ENCODE peak calls at places on chromosome 20, in eight cellular contexts. One of them, this sample, is unnamed.
A peak's percentile ranks its signal among the peaks of the same experiment; 100 is the strongest.

GRCh38 chr20:63958471-63958870 is 2.3 kb upstream of the UCKL1 start:
- DNase-seq in heart left ventricle: no peak
- DNase-seq in psoas muscle: no peak
- DNase-seq in upper lobe of right lung: no peak
- DNase-seq in Calu3: no peak
- DNase-seq in kidney epithelial cell: no peak
- DNase-seq in breast epithelium: no peak
- DNase-seq in ascending aorta: no peak
- DNase-seq in this sample: no peak

GRCh38 chr20:56689318-56689717 is 60.2 kb downstream of the TFAP2C start:
- DNase-seq in heart left ventricle: no peak
- DNase-seq in psoas muscle: no peak
- DNase-seq in upper lobe of right lung: no peak
- DNase-seq in Calu3: no peak
- DNase-seq in kidney epithelial cell: no peak
- DNase-seq in breast epithelium: peak; percentile 87
- DNase-seq in ascending aorta: no peak
- DNase-seq in this sample: peak; percentile 57

GRCh38 chr20:588476-588875 is 21.6 kb downstream of the TCF15 start:
- DNase-seq in heart left ventricle: no peak
- DNase-seq in psoas muscle: no peak
- DNase-seq in upper lobe of right lung: no peak
- DNase-seq in Calu3: no peak
- DNase-seq in kidney epithelial cell: no peak
- DNase-seq in breast epithelium: no peak
- DNase-seq in ascending aorta: no peak
- DNase-seq in this sample: no peak

GRCh38 chr20:62983210-62983609 is 23.6 kb downstream of the BHLHE23 start:
- DNase-seq in heart left ventricle: no peak
- DNase-seq in psoas muscle: no peak
- DNase-seq in upper lobe of right lung: no peak
- DNase-seq in Calu3: no peak
- DNase-seq in kidney epithelial cell: no peak
- DNase-seq in breast epithelium: no peak
- DNase-seq in ascending aorta: no peak
- DNase-seq in this sample: no peak

GRCh38 chr20:17928633-17929311 is 39.8 kb downstream of the SNX5 start:
- DNase-seq in heart left ventricle: no peak
- DNase-seq in psoas muscle: no peak
- DNase-seq in upper lobe of right lung: peak; percentile 69
- DNase-seq in Calu3: no peak
- DNase-seq in kidney epithelial cell: no peak
- DNase-seq in breast epithelium: no peak
- DNase-seq in ascending aorta: no peak
- DNase-seq in this sample: peak; percentile 81

GRCh38 chr20:15627501-15627903 is 945.7 kb downstream of the KIF16B start:
- DNase-seq in heart left ventricle: no peak
- DNase-seq in psoas muscle: no peak
- DNase-seq in upper lobe of right lung: no peak
- DNase-seq in Calu3: no peak
- DNase-seq in kidney epithelial cell: no peak
- DNase-seq in breast epithelium: no peak
- DNase-seq in ascending aorta: no peak
- DNase-seq in this sample: no peak

GRCh38 chr20:17327185-17327780 is 100.4 kb downstream of the PCSK2 start:
- DNase-seq in heart left ventricle: no peak
- DNase-seq in psoas muscle: no peak
- DNase-seq in upper lobe of right lung: no peak
- DNase-seq in Calu3: no peak
- DNase-seq in kidney epithelial cell: no peak
- DNase-seq in breast epithelium: no peak
- DNase-seq in ascending aorta: no peak
- DNase-seq in this sample: no peak

GRCh38 chr20:48211847-48212246 is 426.6 kb upstream of the SULF2 start:
- DNase-seq in heart left ventricle: no peak
- DNase-seq in psoas muscle: no peak
- DNase-seq in upper lobe of right lung: no peak
- DNase-seq in Calu3: no peak
- DNase-seq in kidney epithelial cell: no peak
- DNase-seq in breast epithelium: no peak
- DNase-seq in ascending aorta: no peak
- DNase-seq in this sample: no peak

GRCh38 chr20:63697868-63698545 is 1.6 kb downstream of the TNFRSF6B start:
- DNase-seq in heart left ventricle: no peak
- DNase-seq in psoas muscle: peak; percentile 58
- DNase-seq in upper lobe of right lung: no peak
- DNase-seq in Calu3: no peak
- DNase-seq in kidney epithelial cell: no peak
- DNase-seq in breast epithelium: no peak
- DNase-seq in ascending aorta: peak; percentile 61
- DNase-seq in this sample: peak; percentile 46

GRCh38 chr20:33914871-33915270 is 78.8 kb upstream of the RALY start:
- DNase-seq in heart left ventricle: no peak
- DNase-seq in psoas muscle: no peak
- DNase-seq in upper lobe of right lung: no peak
- DNase-seq in Calu3: peak; percentile 49
- DNase-seq in kidney epithelial cell: peak; percentile 44
- DNase-seq in breast epithelium: no peak
- DNase-seq in ascending aorta: no peak
- DNase-seq in this sample: no peak

GRCh38 chr20:3781153-3781910 is at the start of gene SPEF1:
- DNase-seq in heart left ventricle: peak; percentile 68
- DNase-seq in psoas muscle: peak; percentile 82
- DNase-seq in upper lobe of right lung: no peak
- DNase-seq in Calu3: peak; percentile 73
- DNase-seq in kidney epithelial cell: peak; percentile 84
- DNase-seq in breast epithelium: peak; percentile 82
- DNase-seq in ascending aorta: peak; percentile 93
- DNase-seq in this sample: peak; percentile 95

GRCh38 chr20:51164732-51165530 is 142.0 kb upstream of the KCNG1 start:
- DNase-seq in heart left ventricle: no peak
- DNase-seq in psoas muscle: no peak
- DNase-seq in upper lobe of right lung: no peak
- DNase-seq in Calu3: no peak
- DNase-seq in kidney epithelial cell: no peak
- DNase-seq in breast epithelium: no peak
- DNase-seq in ascending aorta: no peak
- DNase-seq in this sample: peak; percentile 47

GRCh38 chr20:41119593-41120561 is 17.5 kb upstream of the PLCG1 start:
- DNase-seq in heart left ventricle: no peak
- DNase-seq in psoas muscle: no peak
- DNase-seq in upper lobe of right lung: no peak
- DNase-seq in Calu3: peak; percentile 58
- DNase-seq in kidney epithelial cell: no peak
- DNase-seq in breast epithelium: no peak
- DNase-seq in ascending aorta: no peak
- DNase-seq in this sample: no peak

GRCh38 chr20:56411759-56412472 is at the start of gene CASS4:
- DNase-seq in heart left ventricle: no peak
- DNase-seq in psoas muscle: no peak
- DNase-seq in upper lobe of right lung: no peak
- DNase-seq in Calu3: no peak
- DNase-seq in kidney epithelial cell: no peak
- DNase-seq in breast epithelium: no peak
- DNase-seq in ascending aorta: no peak
- DNase-seq in this sample: peak; percentile 60

GRCh38 chr20:60222497-60222896 is 264.3 kb downstream of the CDH26 start:
- DNase-seq in heart left ventricle: no peak
- DNase-seq in psoas muscle: no peak
- DNase-seq in upper lobe of right lung: no peak
- DNase-seq in Calu3: no peak
- DNase-seq in kidney epithelial cell: no peak
- DNase-seq in breast epithelium: no peak
- DNase-seq in ascending aorta: no peak
- DNase-seq in this sample: no peak

GRCh38 chr20:60221593-60221992 is 263.4 kb downstream of the CDH26 start:
- DNase-seq in heart left ventricle: no peak
- DNase-seq in psoas muscle: no peak
- DNase-seq in upper lobe of right lung: no peak
- DNase-seq in Calu3: no peak
- DNase-seq in kidney epithelial cell: no peak
- DNase-seq in breast epithelium: no peak
- DNase-seq in ascending aorta: no peak
- DNase-seq in this sample: no peak

GRCh38 chr20:60223174-60223573 is 265.0 kb downstream of the CDH26 start:
- DNase-seq in heart left ventricle: no peak
- DNase-seq in psoas muscle: no peak
- DNase-seq in upper lobe of right lung: no peak
- DNase-seq in Calu3: no peak
- DNase-seq in kidney epithelial cell: no peak
- DNase-seq in breast epithelium: no peak
- DNase-seq in ascending aorta: no peak
- DNase-seq in this sample: no peak

GRCh38 chr20:60228255-60228654 is 270.0 kb downstream of the CDH26 start:
- DNase-seq in heart left ventricle: no peak
- DNase-seq in psoas muscle: no peak
- DNase-seq in upper lobe of right lung: peak; percentile 58
- DNase-seq in Calu3: no peak
- DNase-seq in kidney epithelial cell: no peak
- DNase-seq in breast epithelium: no peak
- DNase-seq in ascending aorta: no peak
- DNase-seq in this sample: no peak

GRCh38 chr20:60224914-60225313 is 266.7 kb downstream of the CDH26 start:
- DNase-seq in heart left ventricle: no peak
- DNase-seq in psoas muscle: no peak
- DNase-seq in upper lobe of right lung: no peak
- DNase-seq in Calu3: peak; percentile 36
- DNase-seq in kidney epithelial cell: no peak
- DNase-seq in breast epithelium: no peak
- DNase-seq in ascending aorta: no peak
- DNase-seq in this sample: peak; percentile 69
- TF ChIP-seq CTCF in heart left ventricle: no peak
- TF ChIP-seq CTCF in psoas muscle: no peak
- TF ChIP-seq CTCF in upper lobe of right lung: peak; percentile 19
- TF ChIP-seq CTCF in Calu3: peak; percentile 26
- TF ChIP-seq CTCF in kidney epithelial cell: peak; percentile 40
- TF ChIP-seq CTCF in breast epithelium: no peak
- TF ChIP-seq CTCF in ascending aorta: no peak
- TF ChIP-seq CTCF in this sample: peak; percentile 88

GRCh38 chr20:11970243-11970836 is 52.6 kb downstream of the BTBD3 start:
- DNase-seq in heart left ventricle: no peak
- DNase-seq in psoas muscle: no peak
- DNase-seq in upper lobe of right lung: no peak
- DNase-seq in Calu3: no peak
- DNase-seq in kidney epithelial cell: no peak
- DNase-seq in breast epithelium: no peak
- DNase-seq in ascending aorta: no peak
- DNase-seq in this sample: no peak

DNA sequence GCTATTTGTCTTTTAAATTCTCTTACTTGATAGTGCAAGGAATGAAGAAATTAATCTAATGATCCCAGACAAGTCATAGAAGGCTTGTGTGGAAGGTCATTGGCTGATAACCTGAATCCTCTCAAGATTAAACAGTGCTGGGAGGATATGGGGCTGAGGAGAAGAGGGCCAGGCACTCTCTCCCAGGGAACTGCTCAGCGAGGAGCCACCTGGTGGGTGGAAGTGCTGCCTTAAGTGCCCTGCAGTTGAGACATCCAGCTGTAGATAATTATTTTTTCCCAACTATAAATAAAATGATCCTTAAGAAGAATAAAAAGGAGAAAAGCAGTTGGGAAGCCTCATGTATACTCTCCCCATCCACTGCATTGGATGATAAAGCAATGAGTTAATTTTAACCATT is 47.9 kb downstream of the BTBD3 start:
- DNase-seq in heart left ventricle: no peak
- DNase-seq in psoas muscle: no peak
- DNase-seq in upper lobe of right lung: no peak
- DNase-seq in Calu3: no peak
- DNase-seq in kidney epithelial cell: no peak
- DNase-seq in breast epithelium: no peak
- DNase-seq in ascending aorta: no peak
- DNase-seq in this sample: no peak
- TF ChIP-seq CTCF in heart left ventricle: no peak
- TF ChIP-seq CTCF in psoas muscle: no peak
- TF ChIP-seq CTCF in upper lobe of right lung: no peak
- TF ChIP-seq CTCF in Calu3: no peak
- TF ChIP-seq CTCF in kidney epithelial cell: no peak
- TF ChIP-seq CTCF in breast epithelium: no peak
- TF ChIP-seq CTCF in ascending aorta: no peak
- TF ChIP-seq CTCF in this sample: peak; percentile 10

DNA sequence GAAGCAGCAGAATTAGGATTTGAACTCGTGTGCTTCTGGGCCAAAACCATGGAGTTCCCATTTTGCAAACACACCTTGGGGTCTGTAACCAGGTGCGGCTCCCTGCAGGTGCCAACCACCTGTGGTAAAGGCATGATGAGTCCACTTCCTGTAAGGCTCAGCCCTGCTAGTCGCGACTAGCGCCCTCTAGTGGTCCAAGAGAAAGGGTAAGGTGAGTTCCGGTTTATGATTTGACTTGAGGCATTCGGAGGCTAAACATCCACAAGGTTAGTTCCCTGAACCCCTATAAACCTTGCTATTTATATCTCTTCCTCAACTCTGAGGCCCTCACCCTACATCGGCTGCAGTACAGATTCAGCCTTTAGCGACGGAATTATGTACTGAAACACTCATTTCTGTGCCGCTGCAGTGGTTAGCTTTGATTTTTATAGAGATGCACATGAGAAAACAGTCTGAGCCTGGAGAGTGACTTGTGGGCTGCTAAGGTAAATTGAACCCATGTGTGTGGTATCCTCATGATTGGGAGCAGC is 173.4 kb downstream of the PLCB1 start:
- DNase-seq in heart left ventricle: peak; percentile 56
- DNase-seq in psoas muscle: no peak
- DNase-seq in upper lobe of right lung: peak; percentile 64
- DNase-seq in Calu3: peak; percentile 47
- DNase-seq in kidney epithelial cell: no peak
- DNase-seq in breast epithelium: no peak
- DNase-seq in ascending aorta: peak; percentile 62
- DNase-seq in this sample: peak; percentile 80
- TF ChIP-seq CTCF in heart left ventricle: peak; percentile 25
- TF ChIP-seq CTCF in psoas muscle: peak; percentile 59
- TF ChIP-seq CTCF in upper lobe of right lung: peak; percentile 66
- TF ChIP-seq CTCF in Calu3: peak; percentile 53
- TF ChIP-seq CTCF in kidney epithelial cell: peak; percentile 68
- TF ChIP-seq CTCF in breast epithelium: peak; percentile 32
- TF ChIP-seq CTCF in ascending aorta: no peak
- TF ChIP-seq CTCF in this sample: peak; percentile 74

GRCh38 chr20:43492101-43492500 is 15.4 kb upstream of the L3MBTL1 start:
- DNase-seq in heart left ventricle: no peak
- DNase-seq in psoas muscle: no peak
- DNase-seq in upper lobe of right lung: no peak
- DNase-seq in Calu3: no peak
- DNase-seq in kidney epithelial cell: no peak
- DNase-seq in breast epithelium: no peak
- DNase-seq in ascending aorta: no peak
- DNase-seq in this sample: no peak

GRCh38 chr20:43490038-43490437 is 17.5 kb upstream of the L3MBTL1 start:
- DNase-seq in heart left ventricle: no peak
- DNase-seq in psoas muscle: no peak
- DNase-seq in upper lobe of right lung: no peak
- DNase-seq in Calu3: no peak
- DNase-seq in kidney epithelial cell: no peak
- DNase-seq in breast epithelium: no peak
- DNase-seq in ascending aorta: no peak
- DNase-seq in this sample: no peak

DNA sequence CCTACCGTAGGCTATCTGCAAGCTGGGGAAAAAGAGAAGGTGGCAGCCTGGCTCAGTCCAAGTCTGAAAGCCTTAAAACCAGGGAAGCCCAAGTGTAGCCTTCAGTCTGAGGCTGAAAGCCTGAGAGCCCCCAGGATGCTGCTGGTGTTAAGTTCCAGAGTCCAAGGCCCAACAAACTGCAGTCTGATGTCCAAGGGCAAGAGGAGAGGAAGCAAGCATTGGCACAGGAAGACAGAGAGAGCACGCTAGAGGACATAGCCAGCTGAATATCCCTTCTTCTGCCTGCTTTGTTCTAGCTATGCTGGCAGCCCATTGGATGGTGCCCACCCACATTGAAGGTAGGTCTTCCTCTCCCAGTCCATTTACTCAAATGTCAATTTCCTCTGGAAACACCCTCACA is 12.1 kb upstream of the L3MBTL1 start:
- DNase-seq in heart left ventricle: no peak
- DNase-seq in psoas muscle: no peak
- DNase-seq in upper lobe of right lung: no peak
- DNase-seq in Calu3: no peak
- DNase-seq in kidney epithelial cell: no peak
- DNase-seq in breast epithelium: no peak
- DNase-seq in ascending aorta: no peak
- DNase-seq in this sample: peak; percentile 22
- TF ChIP-seq CTCF in heart left ventricle: no peak
- TF ChIP-seq CTCF in psoas muscle: no peak
- TF ChIP-seq CTCF in upper lobe of right lung: no peak
- TF ChIP-seq CTCF in Calu3: no peak
- TF ChIP-seq CTCF in kidney epithelial cell: no peak
- TF ChIP-seq CTCF in breast epithelium: no peak
- TF ChIP-seq CTCF in ascending aorta: no peak
- TF ChIP-seq CTCF in this sample: no peak

This sample was measured in Caco-2.